ENCODE peak calls at places on chromosomes 2 and 18, in six cellular contexts. E is ovary, W is AG04450, N is choroid plexus epithelial cell, A is fibroblast of lung, L is upper lobe of left lung. C is an unnamed sample.
A peak's percentile ranks its signal among the peaks of the same experiment; 100 is the strongest.

GRCh38 chr18:11751305-11752115 is 62.4 kb downstream of the GNAL start:
- DNase-seq in W (no peak), E (no peak), N (peak; percentile 18), A (no peak), L (no peak), C (no peak)

GRCh38 chr18:3790702-3791101 is 340.7 kb downstream of the TGIF1 start:
- DNase-seq in E (no peak), L (no peak), N (no peak), A (peak; percentile 51), W (no peak), C (no peak)

GRCh38 chr2:166373951-166374350 is 1.8 kb downstream of the SCN9A start:
- DNase-seq in W (peak; percentile 59), E (no peak), N (peak; percentile 92), A (peak; percentile 72), L (no peak), C (no peak)

GRCh38 chr2:85433511-85434089 is 15.1 kb downstream of the SH2D6 start:
- DNase-seq in A (peak; percentile 99), W (peak; percentile 93), E (peak; percentile 92), N (peak; percentile 95), L (peak; percentile 67), C (peak; percentile 76)

GRCh38 chr2:166088634-166089033 is 39.2 kb downstream of the SCN1A start:
- DNase-seq in A (peak; percentile 79), N (peak; percentile 97), W (no peak), L (no peak), E (no peak), C (no peak)

GRCh38 chr2:98569197-98569793 is 39.0 kb downstream of the COA5 start:
- DNase-seq in A (no peak), L (peak; percentile 44), N (peak; percentile 22), E (peak; percentile 58), W (no peak), C (no peak)

GRCh38 chr2:43526994-43527393 is 68.8 kb downstream of the THADA start:
- DNase-seq in W (no peak), N (no peak), L (no peak), E (no peak), A (no peak), C (no peak)

GRCh38 chr18:47725656-47726055 is 204.8 kb downstream of the SMAD2 start:
- DNase-seq in N (no peak), E (no peak), W (no peak), A (no peak), L (no peak), C (no peak)

GRCh38 chr2:96985630-96986385 is 572 bp downstream of the FAM178B start:
- DNase-seq in L (no peak), N (no peak), A (no peak), W (no peak), E (no peak), C (no peak)

GRCh38 chr2:19810637-19811036 is 91.1 kb downstream of the TTC32 start:
- DNase-seq in N (no peak), A (peak; percentile 34), L (no peak), W (no peak), E (no peak), C (no peak)

GRCh38 chr2:231397011-231397927 is 1.8 kb downstream of the B3GNT7 start:
- DNase-seq in A (no peak), N (no peak), E (no peak), W (no peak), L (no peak), C (no peak)

GRCh38 chr2:18268400-18268799 is 292.1 kb downstream of the RDH14 start:
- DNase-seq in L (no peak), N (peak; percentile 79), A (peak; percentile 24), W (no peak), E (no peak), C (no peak)

GRCh38 chr2:140178224-140178623 is 1398.0 kb upstream of the NXPH2 start:
- DNase-seq in N (peak; percentile 14), W (no peak), L (no peak), A (peak; percentile 10), E (no peak), C (no peak)

GRCh38 chr2:121140734-121141133 is 144.3 kb downstream of the TFCP2L1 start:
- DNase-seq in A (no peak), L (no peak), N (no peak), W (no peak), E (no peak), C (no peak)

GRCh38 chr18:2657788-2658458 is 2.4 kb downstream of the SMCHD1 start:
- DNase-seq in N (peak; percentile 88), E (no peak), A (peak; percentile 89), W (peak; percentile 63), L (no peak), C (no peak)

GRCh38 chr2:239593455-239593854 is 192.6 kb upstream of the HDAC4 start:
- DNase-seq in E (no peak), N (no peak), L (peak; percentile 9), A (no peak), W (no peak), C (no peak)

GRCh38 chr18:32287249-32287648 is 97.4 kb downstream of the MEP1B start:
- DNase-seq in A (no peak), E (no peak), L (no peak), N (no peak), W (no peak), C (no peak)

GRCh38 chr2:229408356-229408755 is 137.3 kb upstream of the PID1 start:
- DNase-seq in W (peak; percentile 76), N (peak; percentile 97), A (peak; percentile 99), E (no peak), L (peak; percentile 82), C (no peak)

GRCh38 chr2:23433282-23433681 is 48.3 kb downstream of the KLHL29 start:
- DNase-seq in N (no peak), E (no peak), W (no peak), L (no peak), A (no peak), C (no peak)

GRCh38 chr18:45829896-45830295 is 4.4 kb downstream of the SIGLEC15 start:
- DNase-seq in E (no peak), W (no peak), N (no peak), A (no peak), L (no peak), C (no peak)

GRCh38 chr18:13035249-13035914 is 44.2 kb downstream of the CEP192 start:
- DNase-seq in L (no peak), E (no peak), A (no peak), N (peak; percentile 2), W (no peak), C (no peak)

GRCh38 chr2:147082850-147083522 is 761.8 kb upstream of the ACVR2A start:
- DNase-seq in N (peak; percentile 90), E (no peak), W (peak; percentile 32), L (no peak), A (peak; percentile 86), C (peak; percentile 66)

GRCh38 chr2:9800639-9800974 is 42.7 kb upstream of the TAF1B start:
- DNase-seq in W (no peak), E (no peak), N (no peak), L (no peak), A (no peak), C (no peak)

GRCh38 chr2:95799892-95800291 is 191.7 kb downstream of the ANKRD36C start:
- DNase-seq in N (no peak), E (peak; percentile 20), W (no peak), A (no peak), L (no peak), C (no peak)

GRCh38 chr2:19574788-19575260 is 216.4 kb upstream of the OSR1 start:
- DNase-seq in A (peak; percentile 85), L (no peak), N (peak; percentile 81), W (peak; percentile 67), E (peak; percentile 47), C (no peak)

GRCh38 chr2:148794558-148794957 is 80.5 kb upstream of the KIF5C start:
- DNase-seq in N (no peak), A (peak; percentile 36), L (no peak), E (no peak), W (peak; percentile 42), C (no peak)

GRCh38 chr2:171436307-171436706 is 2.3 kb downstream of the DCAF17 start:
- DNase-seq in N (peak; percentile 89), A (peak; percentile 74), E (no peak), W (peak; percentile 44), L (no peak), C (no peak)

GRCh38 chr18:59273936-59274928 is 978 bp upstream of the RAX start:
- DNase-seq in W (no peak), A (no peak), E (no peak), N (no peak), L (no peak), C (no peak)

GRCh38 chr18:59271606-59272220 is 1.5 kb downstream of the RAX start:
- DNase-seq in A (no peak), L (no peak), E (no peak), N (no peak), W (no peak), C (no peak)

GRCh38 chr18:59275406-59275949 is 2.2 kb upstream of the RAX start:
- DNase-seq in A (no peak), N (no peak), E (no peak), W (no peak), L (no peak), C (no peak)

GRCh38 chr18:59272221-59272888 is 899 bp downstream of the RAX start:
- DNase-seq in N (peak; percentile 6), E (no peak), L (no peak), W (no peak), A (no peak), C (no peak)

GRCh38 chr18:59272971-59273935 is at the start of gene RAX:
- DNase-seq in L (no peak), E (no peak), W (no peak), A (no peak), N (peak; percentile 7), C (no peak)
- H3K4me3 ChIP-seq in L (no peak within 1 kb of the TSS), E (no peak within 1 kb of the TSS), W (peak within 1 kb of the TSS; percentile 20), A (no peak within 1 kb of the TSS), N (no peak within 1 kb of the TSS), C (peak within 1 kb of the TSS; percentile 32)

GRCh38 chr2:65371094-65371474 is 61.3 kb downstream of the SPRED2 start:
- DNase-seq in W (no peak), L (no peak), A (no peak), E (no peak), N (no peak), C (no peak)
- H3K4me3 ChIP-seq in W (no peak overlapping the region), L (no peak overlapping the region), A (no peak overlapping the region), E (no peak overlapping the region), N (no peak overlapping the region), C (no peak overlapping the region)

GRCh38 chr18:7567487-7568425 is 640 bp downstream of the PTPRM start:
- DNase-seq in E (peak; percentile 74), W (no peak), N (peak; percentile 77), L (peak; percentile 32), A (peak; percentile 65), C (peak; percentile 66)
- H3K4me3 ChIP-seq in E (peak overlapping the region; percentile 60), W (peak overlapping the region; percentile 73), N (peak overlapping the region; percentile 85), L (peak overlapping the region; percentile 89), A (peak overlapping the region; percentile 66), C (peak overlapping the region; percentile 91)

GRCh38 chr18:24702001-24702400 is 241.6 kb downstream of the HRH4 start:
- DNase-seq in E (no peak), W (no peak), L (no peak), N (no peak), A (no peak), C (no peak)

GRCh38 chr18:24704921-24705620 is 244.6 kb downstream of the HRH4 start:
- DNase-seq in W (peak; percentile 52), L (no peak), A (peak; percentile 81), E (no peak), N (peak; percentile 6), C (no peak)

DNA sequence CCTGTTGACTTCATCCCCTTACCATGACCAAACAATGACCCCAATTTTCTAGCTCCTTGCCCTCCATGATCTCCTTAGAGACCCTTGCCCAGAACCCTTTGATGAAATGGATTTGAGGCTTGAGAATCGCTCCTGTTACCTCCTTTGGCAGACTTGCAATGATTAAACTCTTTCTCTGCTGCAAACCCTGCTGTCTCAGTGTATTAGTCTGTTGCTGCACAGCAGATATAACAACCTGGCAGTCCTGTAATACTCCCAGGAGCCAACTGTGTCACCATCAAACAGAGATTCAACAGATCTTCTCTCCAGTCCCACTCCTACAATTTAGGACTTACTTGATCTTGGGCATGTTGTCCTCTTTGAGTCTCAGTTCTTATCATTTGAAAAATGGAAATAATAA is 242.9 kb downstream of the HRH4 start:
- DNase-seq in N (no peak), A (no peak), L (no peak), W (no peak), E (no peak), C (no peak)
- H3K4me3 ChIP-seq in N (no peak overlapping the region), A (no peak overlapping the region), L (no peak overlapping the region), W (no peak overlapping the region), E (no peak overlapping the region), C (no peak overlapping the region)